ENCODE peak calls at places on chromosomes 6 and 20, in nine cellular contexts. N, Y, D, H, U, R, C, P and A are unnamed samples.
A peak's percentile ranks its signal among the peaks of the same experiment; 100 is the strongest.

GRCh38 chr20:45972500-45973183 is 639 bp upstream of the ZNF335 start:
- DNase-seq in N (no peak), Y (no peak), D (no peak), H (no peak), U (no peak), R (no peak), C (no peak), P (peak; percentile 66), A (no peak)

GRCh38 chr6:111562271-111562670 is 43.4 kb downstream of the TRAF3IP2 start:
- DNase-seq in N (no peak), Y (no peak), D (no peak), H (no peak), U (no peak), R (no peak), C (no peak), P (no peak), A (no peak)

GRCh38 chr20:20259534-20259933 is 108.4 kb upstream of the INSM1 start:
- DNase-seq in N (no peak), Y (no peak), D (peak; percentile 3), H (no peak), U (no peak), R (no peak), C (no peak), P (no peak), A (peak; percentile 3)

GRCh38 chr6:42929928-42930360 is 664 bp downstream of the CNPY3 start:
- DNase-seq in N (peak; percentile 82), Y (peak; percentile 51), D (peak; percentile 77), H (no peak), U (peak; percentile 80), R (no peak), C (peak; percentile 96), P (peak; percentile 37), A (peak; percentile 66)

GRCh38 chr20:25081065-25081729 is 744 bp downstream of the VSX1 start:
- DNase-seq in N (no peak), Y (no peak), D (no peak), H (no peak), U (no peak), R (no peak), C (no peak), P (no peak), A (no peak)

GRCh38 chr6:53735896-53736295 is 58.9 kb upstream of the LRRC1 start:
- DNase-seq in N (no peak), Y (no peak), D (no peak), H (no peak), U (no peak), R (no peak), C (peak; percentile 12), P (no peak), A (no peak)

GRCh38 chr6:166957087-166957804 is 896 bp upstream of the RNASET2 start:
- DNase-seq in N (no peak), Y (peak; percentile 70), D (no peak), H (peak; percentile 65), U (peak; percentile 22), R (no peak), C (peak; percentile 72), P (no peak), A (peak; percentile 35)

GRCh38 chr6:1871936-1872335 is 262.2 kb downstream of the FOXC1 start:
- DNase-seq in N (no peak), Y (peak; percentile 39), D (no peak), H (peak; percentile 65), U (no peak), R (no peak), C (no peak), P (no peak), A (no peak)

GRCh38 chr20:37976862-37977261 is 56.4 kb downstream of the TTI1 start:
- DNase-seq in N (no peak), Y (no peak), D (no peak), H (no peak), U (no peak), R (no peak), C (no peak), P (no peak), A (no peak)

GRCh38 chr6:32685603-32686002 is 19.1 kb upstream of the HLA-DQB1 start:
- DNase-seq in N (peak; percentile 39), Y (no peak), D (no peak), H (no peak), U (peak; percentile 63), R (no peak), C (peak; percentile 92), P (no peak), A (peak; percentile 6)

GRCh38 chr6:80438728-80439127 is 332.3 kb downstream of the BCKDHB start:
- DNase-seq in N (peak; percentile 90), Y (no peak), D (peak; percentile 96), H (no peak), U (peak; percentile 82), R (no peak), C (no peak), P (peak; percentile 63), A (peak; percentile 94)

GRCh38 chr20:44073675-44074071 is 113.3 kb downstream of the JPH2 start:
- DNase-seq in N (no peak), Y (no peak), D (no peak), H (no peak), U (no peak), R (no peak), C (no peak), P (no peak), A (no peak)

GRCh38 chr6:33446356-33446755 is 8.0 kb upstream of the ZBTB9 start:
- DNase-seq in N (no peak), Y (no peak), D (no peak), H (no peak), U (no peak), R (no peak), C (no peak), P (no peak), A (no peak)

GRCh38 chr6:141359953-141360352 is 772.8 kb upstream of the GJE1 start:
- DNase-seq in N (no peak), Y (no peak), D (peak; percentile 29), H (no peak), U (peak; percentile 50), R (no peak), C (no peak), P (no peak), A (peak; percentile 12)

GRCh38 chr6:2853766-2854393 is 12.2 kb upstream of the SERPINB1 start:
- DNase-seq in N (peak; percentile 89), Y (no peak), D (peak; percentile 94), H (no peak), U (peak; percentile 78), R (no peak), C (peak; percentile 84), P (no peak), A (peak; percentile 82)

GRCh38 chr6:138555294-138555988 is 56.1 kb upstream of the NHSL1 start:
- DNase-seq in N (no peak), Y (no peak), D (peak; percentile 52), H (no peak), U (no peak), R (no peak), C (peak; percentile 9), P (no peak), A (no peak)

GRCh38 chr6:13924949-13925881 is at the start of gene RNF182:
- DNase-seq in N (no peak), Y (no peak), D (no peak), H (no peak), U (no peak), R (no peak), C (no peak), P (no peak), A (no peak)

GRCh38 chr6:95325858-95326257 is 251.5 kb upstream of the MANEA start:
- DNase-seq in N (peak; percentile 5), Y (no peak), D (peak; percentile 36), H (no peak), U (peak; percentile 29), R (no peak), C (no peak), P (peak; percentile 16), A (no peak)

GRCh38 chr6:170293881-170294755 is 3.2 kb upstream of the DLL1 start:
- DNase-seq in N (no peak), Y (no peak), D (no peak), H (no peak), U (no peak), R (no peak), C (no peak), P (no peak), A (no peak)
- H3K4me3 ChIP-seq in N (no peak overlapping the region), Y (no peak overlapping the region), D (no peak overlapping the region), H (no peak overlapping the region), U (no peak overlapping the region), R (no peak overlapping the region), C (no peak overlapping the region), P (no peak overlapping the region), A (no peak overlapping the region)

DNA sequence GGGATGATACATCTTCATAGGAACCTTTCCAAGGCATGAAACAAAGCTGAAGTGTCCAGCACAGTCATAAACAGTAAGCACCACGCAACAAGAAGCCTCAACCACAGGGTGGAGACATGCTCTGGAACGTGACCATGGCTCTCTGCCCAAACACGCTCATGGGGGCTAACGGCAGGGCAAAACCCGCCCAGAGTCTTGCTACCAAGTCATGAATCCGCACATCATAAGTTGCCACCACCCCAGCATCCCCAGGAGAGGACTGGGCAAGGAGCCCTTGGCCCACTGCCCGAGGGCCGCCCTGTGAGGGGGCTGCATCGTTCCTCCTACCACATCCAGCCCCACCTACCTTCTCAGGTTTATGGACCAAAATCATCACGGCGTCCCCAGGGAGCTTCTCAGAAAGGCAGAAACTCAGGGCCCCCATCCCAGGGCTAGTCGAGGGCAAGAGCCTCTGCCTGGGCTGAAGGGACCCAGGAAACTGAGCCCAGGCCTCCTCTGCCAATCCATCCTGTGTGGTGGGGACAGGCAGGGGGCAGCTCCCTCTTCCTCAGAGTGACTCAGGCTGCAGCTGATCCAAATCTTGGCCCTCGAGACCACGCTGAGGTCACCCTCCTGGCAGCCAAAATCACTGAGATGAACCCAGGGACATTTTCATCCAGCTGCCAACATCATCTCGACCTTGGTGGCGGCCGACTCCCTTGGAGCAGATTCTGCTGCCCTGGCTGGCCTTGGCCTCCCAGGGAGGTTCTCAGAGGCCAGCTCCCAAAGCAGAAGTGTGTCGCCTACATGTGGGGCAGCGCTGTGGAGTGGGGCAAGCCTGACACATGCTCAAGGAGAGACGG is 42.6 kb downstream of the BMP7 start:
- DNase-seq in N (no peak), Y (peak; percentile 39), D (no peak), H (no peak), U (no peak), R (peak; percentile 17), C (no peak), P (no peak), A (peak; percentile 62)
- TF ChIP-seq CTCF in N (no peak), Y (no peak), D (no peak), H (no peak), U (no peak), R (no peak), C (no peak), P (no peak), A (no peak)

GRCh38 chr6:91083226-91083625 is 496.4 kb upstream of the MAP3K7 start:
- DNase-seq in N (no peak), Y (no peak), D (no peak), H (no peak), U (peak; percentile 40), R (no peak), C (no peak), P (no peak), A (peak; percentile 33)
- H3K4me3 ChIP-seq in N (no peak overlapping the region), Y (no peak overlapping the region), D (no peak overlapping the region), H (no peak overlapping the region), U (no peak overlapping the region), R (no peak overlapping the region), C (no peak overlapping the region), P (no peak overlapping the region), A (no peak overlapping the region)

DNA sequence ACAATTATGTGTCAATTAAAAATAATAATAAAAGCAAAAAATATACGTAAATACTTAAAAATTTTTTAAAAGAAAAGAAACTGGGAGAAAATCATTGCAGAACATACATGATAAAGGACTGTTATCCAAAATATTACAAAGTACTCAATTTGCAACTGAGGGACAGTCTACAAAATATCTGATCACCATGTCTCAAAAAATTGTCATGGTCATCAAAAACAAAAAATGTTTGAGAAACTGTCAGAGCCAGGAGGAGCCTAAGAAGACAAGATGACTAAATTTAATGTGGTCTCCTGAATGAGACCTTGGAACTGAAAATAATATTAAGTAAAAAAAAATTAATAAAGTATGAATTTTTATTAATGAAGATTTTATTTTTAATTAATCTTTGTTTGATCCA is 43.5 kb downstream of the DTNBP1 start:
- DNase-seq in N (no peak), Y (no peak), D (no peak), H (no peak), U (no peak), R (no peak), C (no peak), P (no peak), A (no peak)
- TF ChIP-seq CTCF in N (no peak), Y (no peak), D (no peak), H (no peak), U (no peak), R (no peak), C (no peak), P (no peak), A (no peak)